ENCODE peak calls at places on chromosomes 5 and 9, in six cellular contexts. N is mesothelial cell of epicardium, O is AG04450, C is WTC11, Q is GM12865, Y is progenitor cell of endocrine pancreas. W is an unnamed sample.

GRCh38 chr5:118068886-118069285 is 919.5 kb downstream of the DTWD2 start:
- DNase-seq in N (no peak), O (no peak), C (no peak), Q (no peak), Y (no peak), W (no peak)

GRCh38 chr5:32325067-32325466 is 12.3 kb upstream of the MTMR12 start:
- DNase-seq in N (no peak), O (no peak), C (no peak), Q (peak; percentile 74), Y (no peak), W (no peak)

GRCh38 chr5:123422433-123423277 is 548 bp downstream of the CEP120 start:
- DNase-seq in N (no peak), O (no peak), C (no peak), Q (peak; percentile 47), Y (no peak), W (no peak)

GRCh38 chr5:94674841-94675382 is 56.4 kb downstream of the SLF1 start:
- DNase-seq in N (no peak), O (no peak), C (no peak), Q (no peak), Y (no peak), W (no peak)

GRCh38 chr5:14257995-14258403 is 114.9 kb downstream of the TRIO start:
- DNase-seq in N (no peak), O (no peak), C (no peak), Q (peak; percentile 86), Y (no peak), W (no peak)

GRCh38 chr9:127370651-127371648 is 26.0 kb upstream of the SLC2A8 start:
- DNase-seq in N (peak; percentile 27), O (no peak), C (no peak), Q (no peak), Y (no peak), W (no peak)

GRCh38 chr9:133666845-133667244 is 30.7 kb downstream of the DBH start:
- DNase-seq in N (no peak), O (no peak), C (no peak), Q (no peak), Y (no peak), W (no peak)

GRCh38 chr5:172833691-172834569 is at the start of gene ERGIC1:
- DNase-seq in N (peak; percentile 65), O (no peak), C (peak; percentile 80), Q (peak; percentile 87), Y (peak; percentile 52), W (peak; percentile 58)

GRCh38 chr5:80193421-80193820 is 62.4 kb downstream of the SERINC5 start:
- DNase-seq in N (no peak), O (no peak), C (no peak), Q (no peak), Y (no peak), W (no peak)

GRCh38 chr9:124849801-124850200 is 3.5 kb upstream of the WDR38 start:
- DNase-seq in N (no peak), O (peak; percentile 56), C (no peak), Q (no peak), Y (no peak), W (no peak)

GRCh38 chr5:172444110-172444510 is 10.2 kb downstream of the SH3PXD2B start:
- DNase-seq in N (no peak), O (no peak), C (no peak), Q (no peak), Y (no peak), W (no peak)

GRCh38 chr9:131405429-131405828 is 11.5 kb downstream of the PRRC2B start:
- DNase-seq in N (no peak), O (no peak), C (peak; percentile 72), Q (no peak), Y (no peak), W (no peak)

GRCh38 chr5:997711-998110 is 10.9 kb upstream of the NKD2 start:
- DNase-seq in N (no peak), O (no peak), C (peak; percentile 5), Q (no peak), Y (no peak), W (no peak)

DNA sequence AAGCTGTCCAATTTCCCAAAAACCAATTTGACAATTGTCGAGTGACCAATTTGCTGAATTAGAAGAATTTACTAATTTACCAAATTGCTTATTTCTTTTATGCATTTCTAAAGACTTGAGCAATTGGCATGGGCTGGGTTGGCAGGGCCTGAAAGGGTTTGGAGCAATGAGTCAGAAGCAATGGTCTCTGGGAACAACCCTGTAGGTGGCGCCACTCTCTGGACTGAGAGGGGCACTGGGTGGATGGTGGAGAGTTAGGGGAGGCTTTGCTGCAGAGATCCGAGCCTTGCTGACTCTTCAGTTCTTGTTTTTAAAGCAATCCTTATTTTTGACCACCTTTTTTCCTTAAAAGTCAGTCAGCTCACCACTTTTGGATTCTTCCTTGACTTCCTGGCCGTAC is 71.5 kb upstream of the RPS23 start:
- DNase-seq in N (no peak), O (no peak), C (peak; percentile 79), Q (peak; percentile 19), Y (no peak), W (no peak)
- TF ChIP-seq CTCF in N (no peak), O (peak; percentile 38), C (peak; percentile 66), Q (peak; percentile 44), Y (peak; percentile 51), W (peak; percentile 36)

GRCh38 chr9:88388886-88389617 is 808 bp downstream of the SPIN1 start:
- DNase-seq in N (peak; percentile 77), O (no peak), C (peak; percentile 63), Q (peak; percentile 57), Y (peak; percentile 80), W (no peak)
- TF ChIP-seq CTCF in N (no peak), O (no peak), C (no peak), Q (no peak), Y (no peak), W (no peak)

GRCh38 chr5:104412649-104413240 is 850.2 kb upstream of the NUDT12 start:
- DNase-seq in N (no peak), O (no peak), C (peak; percentile 43), Q (peak; percentile 69), Y (no peak), W (no peak)
- TF ChIP-seq CTCF in N (no peak), O (peak; percentile 74), C (peak; percentile 26), Q (peak; percentile 68), Y (peak; percentile 59), W (peak; percentile 7)

GRCh38 chr5:147616401-147616800 is 106.5 kb upstream of the DPYSL3 start:
- DNase-seq in N (no peak), O (no peak), C (no peak), Q (no peak), Y (no peak), W (no peak)

GRCh38 chr5:147610798-147611197 is 100.9 kb upstream of the DPYSL3 start:
- DNase-seq in N (no peak), O (no peak), C (peak; percentile 13), Q (no peak), Y (no peak), W (no peak)

GRCh38 chr5:147617191-147617606 is 107.3 kb upstream of the DPYSL3 start:
- DNase-seq in N (no peak), O (no peak), C (no peak), Q (no peak), Y (no peak), W (no peak)

GRCh38 chr5:147611483-147611882 is 101.6 kb upstream of the DPYSL3 start:
- DNase-seq in N (no peak), O (no peak), C (peak; percentile 16), Q (no peak), Y (no peak), W (no peak)

DNA sequence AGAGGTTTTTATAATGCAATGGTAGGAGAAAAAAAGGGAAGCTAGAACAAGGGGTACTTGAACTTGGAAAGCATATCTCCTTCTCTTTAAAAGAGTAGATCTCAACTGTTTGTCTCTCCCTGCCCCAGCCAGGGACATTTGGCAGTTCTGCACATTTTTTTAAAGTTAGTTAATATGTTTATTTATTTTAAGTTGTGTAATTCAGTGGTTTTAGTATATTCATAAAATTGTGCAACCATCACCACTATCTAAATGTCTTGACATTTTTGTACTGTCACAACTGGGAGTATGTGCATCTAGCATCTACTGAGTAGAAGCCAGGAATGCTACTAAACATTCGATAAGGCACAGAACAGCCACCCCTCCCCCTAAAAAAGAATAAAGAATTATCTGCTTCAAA is 103.5 kb upstream of the DPYSL3 start:
- DNase-seq in N (no peak), O (peak; percentile 3), C (no peak), Q (no peak), Y (no peak), W (no peak)
- TF ChIP-seq CTCF in N (no peak), O (no peak), C (no peak), Q (no peak), Y (no peak), W (no peak)

GRCh38 chr5:39691993-39692392 is 267.2 kb upstream of the DAB2 start:
- DNase-seq in N (no peak), O (no peak), C (no peak), Q (no peak), Y (no peak), W (no peak)
- TF ChIP-seq CTCF in N (no peak), O (no peak), C (no peak), Q (peak; percentile 8), Y (peak; percentile 20), W (no peak)

W was measured in D721Med.